ENCODE peak calls at places on chromosomes 1 and 21, in seven cellular contexts. P is AG08395; C is testis; N is T-helper 9 cell; V is body of pancreas; S is CD4-positive, alpha-beta T cell; K is breast epithelium. B is an unnamed sample.

GRCh38 chr1:42733415-42734200 is 6.4 kb downstream of the CLDN19 start:
- DNase-seq in C (no peak), P (no peak), V (no peak), S (no peak), K (no peak), N (no peak), B (no peak)

GRCh38 chr1:41713557-41714327 is 205.0 kb downstream of the HIVEP3 start:
- DNase-seq in K (no peak), C (no peak), V (peak; percentile 24), S (no peak), P (peak; percentile 78), N (no peak), B (no peak)

GRCh38 chr1:113191579-113192076 is 118.6 kb downstream of the LRIG2 start:
- DNase-seq in C (no peak), N (no peak), V (no peak), P (no peak), S (no peak), K (no peak), B (no peak)

GRCh38 chr1:54001620-54002019 is 16.4 kb downstream of the LDLRAD1 start:
- DNase-seq in P (peak; percentile 0), N (no peak), V (no peak), K (no peak), C (no peak), S (no peak), B (no peak)

GRCh38 chr1:203794764-203795381 is 550 bp upstream of the ZBED6 start:
- DNase-seq in V (no peak), K (no peak), N (no peak), C (no peak), P (no peak), S (no peak), B (no peak)

GRCh38 chr1:54604572-54605370 is 18.6 kb downstream of the FAM151A start:
- DNase-seq in K (no peak), C (no peak), V (no peak), S (peak; percentile 22), P (no peak), N (no peak), B (no peak)

GRCh38 chr1:158153781-158154444 is 26.8 kb upstream of the CD1D start:
- DNase-seq in V (no peak), P (no peak), C (no peak), N (no peak), S (no peak), K (no peak), B (no peak)

GRCh38 chr1:37995773-37996379 is 6.1 kb upstream of the SF3A3 start:
- DNase-seq in S (no peak), N (no peak), C (peak; percentile 74), V (peak; percentile 69), P (peak; percentile 86), K (peak; percentile 69), B (peak; percentile 94)

GRCh38 chr1:117686907-117687306 is 81.1 kb downstream of the TENT5C start:
- DNase-seq in K (no peak), S (no peak), C (no peak), V (no peak), N (no peak), P (peak; percentile 65), B (no peak)

GRCh38 chr1:37186246-37186756 is 152.0 kb upstream of the GRIK3 start:
- DNase-seq in N (no peak), P (no peak), V (peak; percentile 72), S (no peak), C (no peak), K (no peak), B (no peak)

GRCh38 chr21:22120616-22121266 is 1122.5 kb downstream of the NCAM2 start:
- DNase-seq in P (no peak), V (no peak), K (no peak), N (no peak), S (no peak), C (peak; percentile 36), B (no peak)

GRCh38 chr1:202046227-202046626 is 35.8 kb downstream of the ELF3 start:
- DNase-seq in S (no peak), N (no peak), P (no peak), K (peak; percentile 96), V (peak; percentile 97), C (no peak), B (peak; percentile 78)

GRCh38 chr1:241485554-241485992 is 34.0 kb downstream of the FH start:
- DNase-seq in P (no peak), S (no peak), V (no peak), N (no peak), C (no peak), K (no peak), B (no peak)

GRCh38 chr1:75587692-75588091 is 23.2 kb downstream of the SLC44A5 start:
- DNase-seq in S (no peak), N (no peak), C (no peak), P (no peak), V (no peak), K (no peak), B (no peak)

GRCh38 chr1:66445492-66446181 is 88.3 kb upstream of the SGIP1 start:
- DNase-seq in S (peak; percentile 31), P (no peak), N (peak; percentile 22), C (no peak), K (no peak), V (no peak), B (no peak)

GRCh38 chr1:224447251-224447650 is 12.7 kb upstream of the WDR26 start:
- DNase-seq in S (no peak), P (peak; percentile 62), C (no peak), V (no peak), K (no peak), N (no peak), B (peak; percentile 78)

GRCh38 chr1:46477153-46477929 is 12.3 kb upstream of the DMBX1 start:
- DNase-seq in S (peak; percentile 55), K (peak; percentile 74), P (peak; percentile 89), V (peak; percentile 76), N (peak; percentile 68), C (peak; percentile 85), B (no peak)

B was measured in suprapubic skin.